ENCODE peak calls at places on chromosomes 13 and 19, in nine cellular contexts. E is mucosa of descending colon; U is hepatic stellate cell; N is hippocampal formation; W is activated CD4-positive, alpha-beta memory T cell treated with anti-CD3 and anti-CD28 coated beads, Interleukin-2, amount 10 ng/mL, durations not matched to agents 7 days and 5 days; T is EH; G is cardiac muscle cell; R is heart left ventricle; B is AML-193. M is an unnamed sample.

GRCh38 chr19:44753619-44753931 is 5.1 kb downstream of the BCL3 start:
- DNase-seq in R (no peak), T (no peak), E (no peak), B (no peak), G (no peak), U (no peak), W (no peak), N (no peak), M (no peak)

GRCh38 chr13:25973085-25973484 is 78.7 kb downstream of the SHISA2 start:
- DNase-seq in W (no peak), G (no peak), N (no peak), T (no peak), R (no peak), B (no peak), E (no peak), U (no peak), M (no peak)

GRCh38 chr19:17091758-17092333 is 16.3 kb downstream of the MYO9B start:
- DNase-seq in G (no peak), W (no peak), E (peak; percentile 84), U (no peak), N (no peak), T (no peak), R (peak; percentile 62), B (peak; percentile 27), M (peak; percentile 54)

GRCh38 chr19:10431943-10432735 is 11.8 kb downstream of the PDE4A start:
- DNase-seq in U (peak; percentile 83), B (no peak), T (peak; percentile 62), R (peak; percentile 68), G (peak; percentile 58), E (peak; percentile 86), W (peak; percentile 69), N (no peak), M (peak; percentile 73)

GRCh38 chr13:97279913-97280312 is 57.8 kb downstream of the MBNL2 start:
- DNase-seq in W (no peak), E (no peak), G (peak; percentile 47), N (no peak), T (peak; percentile 90), U (no peak), R (no peak), B (no peak), M (no peak)

GRCh38 chr13:21139374-21139773 is 37.0 kb downstream of the SKA3 start:
- DNase-seq in G (no peak), B (no peak), U (no peak), E (no peak), N (no peak), W (no peak), R (no peak), T (no peak), M (no peak)

GRCh38 chr19:6721773-6722172 is 1.3 kb upstream of the C3 start:
- DNase-seq in T (no peak), U (no peak), B (peak; percentile 45), R (no peak), N (no peak), W (no peak), E (peak; percentile 40), G (no peak), M (no peak)

GRCh38 chr13:75299913-75300862 is 181.8 kb downstream of the TBC1D4 start:
- DNase-seq in G (peak; percentile 29), W (no peak), E (no peak), N (peak; percentile 14), R (no peak), U (no peak), T (peak; percentile 58), B (no peak), M (no peak)

GRCh38 chr19:12668937-12669271 is 2.3 kb downstream of the WDR83 start:
- DNase-seq in W (peak; percentile 72), R (peak; percentile 56), G (peak; percentile 59), B (no peak), E (peak; percentile 80), T (peak; percentile 60), U (peak; percentile 68), N (no peak), M (peak; percentile 74)

GRCh38 chr13:20550799-20551198 is 16.2 kb upstream of the IFT88 start:
- DNase-seq in N (peak; percentile 62), B (no peak), T (peak; percentile 22), U (no peak), E (no peak), W (no peak), G (peak; percentile 33), R (no peak), M (no peak)

M was measured in activated CD8-positive, alpha-beta T cell treated with anti-CD3 and anti-CD28 coated beads, Interleukin-2, amount 10 ng/mL, durations not matched to agents 7 days and 5 days.